ENCODE peak calls at places on chromosomes 4 and X, in six cellular contexts. A is HL-60, V is adrenal gland, I is H9, Z is coronary artery, X is mammary epithelial cell. H is an unnamed sample.
A peak's percentile ranks its signal among the peaks of the same experiment; 100 is the strongest.

GRCh38 chr4:20592666-20593065 is 107.6 kb upstream of the PACRGL start:
- DNase-seq in A (no peak), V (no peak), I (no peak), Z (no peak), X (no peak), H (no peak)

GRCh38 chr4:629636-629915 is 4.2 kb downstream of the PDE6B start:
- DNase-seq in A (no peak), V (no peak), I (peak; percentile 21), Z (no peak), X (no peak), H (no peak)

GRCh38 chr4:147794787-147795413 is 63.0 kb downstream of the ARHGAP10 start:
- DNase-seq in A (no peak), V (no peak), I (no peak), Z (no peak), X (no peak), H (peak; percentile 79)

GRCh38 chr4:150209140-150209829 is 131.0 kb downstream of the DCLK2 start:
- DNase-seq in A (peak; percentile 12), V (peak; percentile 56), I (peak; percentile 59), Z (no peak), X (peak; percentile 37), H (no peak)

GRCh38 chrX:101659601-101660063 is at the start of gene ARMCX2:
- DNase-seq in A (no peak), V (peak; percentile 51), I (peak; percentile 62), Z (no peak), X (no peak), H (no peak)

GRCh38 chrX:1451251-1451675 is 1.4 kb downstream of the ASMTL start:
- DNase-seq in A (no peak), V (peak; percentile 35), I (peak; percentile 14), Z (peak; percentile 69), X (no peak), H (peak; percentile 37)

GRCh38 chrX:128698528-128698927 is 646.3 kb upstream of the ACTRT1 start:
- DNase-seq in A (no peak), V (peak; percentile 17), I (no peak), Z (no peak), X (no peak), H (no peak)

GRCh38 chr4:6183740-6184139 is 16.6 kb downstream of the JAKMIP1 start:
- DNase-seq in A (no peak), V (no peak), I (no peak), Z (no peak), X (no peak), H (no peak)

GRCh38 chr4:95362906-95363578 is 185.7 kb downstream of the UNC5C start:
- DNase-seq in A (no peak), V (no peak), I (peak; percentile 44), Z (no peak), X (peak; percentile 1), H (no peak)

DNA sequence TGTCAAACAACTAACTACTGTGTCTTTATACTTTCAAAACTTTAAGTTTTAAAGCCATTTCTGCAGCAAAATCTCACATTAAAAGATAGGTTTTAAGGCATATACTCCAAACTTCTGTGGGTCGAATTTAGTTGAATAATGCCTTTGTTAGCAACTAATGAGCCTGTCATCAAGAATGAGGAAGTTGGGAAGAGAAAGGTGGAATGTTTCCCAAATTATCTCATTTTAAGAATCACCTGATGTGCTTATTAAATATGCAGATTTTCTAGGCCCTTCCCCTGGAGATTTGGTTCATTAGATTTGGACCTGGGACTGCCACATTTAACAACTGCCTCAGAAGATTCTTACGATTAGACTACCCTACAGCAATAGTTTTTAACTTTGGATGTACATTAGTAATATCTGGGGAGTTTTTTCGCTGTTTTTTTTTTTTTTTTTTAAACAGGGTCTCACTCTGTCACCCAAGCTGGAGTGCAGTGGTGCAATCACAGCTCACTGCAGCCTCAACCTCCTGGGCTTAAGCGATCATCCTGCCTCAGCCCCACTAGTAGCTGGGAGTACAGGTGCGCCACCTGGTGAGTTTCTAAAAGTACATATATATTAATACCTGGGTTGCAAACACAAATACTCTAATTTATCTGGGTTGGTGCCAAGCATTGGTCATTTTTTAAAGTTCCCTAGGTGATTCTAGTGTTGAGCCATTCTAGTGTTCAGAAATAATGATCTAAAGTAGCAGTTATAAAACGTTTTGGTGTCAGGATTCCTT is 16.1 kb upstream of the TASL start:
- DNase-seq in A (peak; percentile 39), V (no peak), I (peak; percentile 28), Z (no peak), X (no peak), H (no peak)
- TF ChIP-seq CTCF in A (no peak), V (no peak), I (peak; percentile 42), Z (no peak), X (peak; percentile 32), H (no peak)

GRCh38 chr4:106676173-106676921 is 307.8 kb upstream of the GIMD1 start:
- DNase-seq in A (peak; percentile 86), V (no peak), I (no peak), Z (no peak), X (peak; percentile 88), H (no peak)

GRCh38 chr4:106671711-106672110 is 303.1 kb upstream of the GIMD1 start:
- DNase-seq in A (no peak), V (no peak), I (no peak), Z (no peak), X (peak; percentile 10), H (no peak)

GRCh38 chr4:106670911-106671310 is 302.3 kb upstream of the GIMD1 start:
- DNase-seq in A (no peak), V (no peak), I (no peak), Z (no peak), X (no peak), H (no peak)
- H3K27ac ChIP-seq in A (no peak overlapping the region), V (no peak overlapping the region), I (no peak overlapping the region), Z (no peak overlapping the region), X (no peak overlapping the region), H (no peak overlapping the region)

GRCh38 chr4:16508968-16509367 is 282.7 kb upstream of the TAPT1 start:
- DNase-seq in A (no peak), V (no peak), I (no peak), Z (no peak), X (no peak), H (no peak)
- TF ChIP-seq CTCF in A (peak; percentile 24), V (no peak), I (peak; percentile 68), Z (no peak), X (peak; percentile 40), H (no peak)

GRCh38 chr4:105714071-105714521 is 5.5 kb downstream of the GSTCD start:
- DNase-seq in A (peak; percentile 62), V (no peak), I (no peak), Z (no peak), X (peak; percentile 32), H (no peak)
- H3K27ac ChIP-seq in A (peak overlapping the region; percentile 82), V (no peak overlapping the region), I (no peak overlapping the region), Z (no peak overlapping the region), X (no peak overlapping the region), H (no peak overlapping the region)

DNA sequence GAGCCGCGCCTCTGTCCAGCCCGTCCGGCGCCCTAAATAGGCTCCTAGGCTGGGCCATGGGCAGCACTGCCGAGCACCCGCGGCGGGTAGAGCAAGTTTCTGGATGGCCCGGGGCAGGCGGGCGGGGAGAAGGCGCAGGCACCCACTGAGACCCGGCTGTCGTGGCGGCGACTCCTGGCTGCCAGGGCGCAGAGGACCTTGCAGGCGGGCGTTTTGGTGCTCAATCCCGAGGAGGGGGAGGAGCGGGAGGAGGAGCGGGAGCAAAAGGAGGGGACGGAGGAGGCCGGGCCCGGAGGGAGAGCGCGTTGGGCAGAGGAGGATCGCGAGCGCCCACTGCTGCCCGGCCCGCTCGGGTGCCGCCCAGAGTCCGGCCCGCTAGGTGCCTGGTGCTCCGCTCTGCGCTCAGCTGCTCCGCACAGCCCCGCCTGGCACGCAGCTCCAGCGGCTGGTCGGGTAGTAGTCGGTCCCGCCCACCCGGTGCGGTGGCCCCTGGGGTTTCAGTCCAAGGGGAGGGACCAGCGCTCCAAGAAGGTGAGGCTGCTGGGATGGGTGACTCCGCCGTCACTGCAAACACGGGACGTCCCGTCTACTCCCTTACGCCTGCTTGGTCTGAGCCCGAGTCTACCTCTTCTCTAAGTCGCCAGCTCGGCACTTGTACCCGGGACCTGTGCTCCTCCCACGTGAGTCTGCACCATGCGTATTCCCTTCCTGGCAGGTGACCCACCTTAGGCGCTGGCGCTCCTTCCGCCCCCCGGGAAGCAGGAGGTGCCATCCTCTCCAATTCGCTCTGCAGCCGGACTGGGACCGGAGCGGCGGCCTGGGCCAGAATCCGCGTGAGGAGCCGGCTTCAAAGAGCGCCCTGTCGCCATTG is at the start of gene HS3ST1:
- DNase-seq in A (peak; percentile 33), V (peak; percentile 90), I (peak; percentile 90), Z (peak; percentile 80), X (peak; percentile 96), H (peak; percentile 92)
- TF ChIP-seq CTCF in A (peak; percentile 21), V (peak; percentile 88), I (peak; percentile 82), Z (peak; percentile 65), X (peak; percentile 95), H (peak; percentile 65)

DNA sequence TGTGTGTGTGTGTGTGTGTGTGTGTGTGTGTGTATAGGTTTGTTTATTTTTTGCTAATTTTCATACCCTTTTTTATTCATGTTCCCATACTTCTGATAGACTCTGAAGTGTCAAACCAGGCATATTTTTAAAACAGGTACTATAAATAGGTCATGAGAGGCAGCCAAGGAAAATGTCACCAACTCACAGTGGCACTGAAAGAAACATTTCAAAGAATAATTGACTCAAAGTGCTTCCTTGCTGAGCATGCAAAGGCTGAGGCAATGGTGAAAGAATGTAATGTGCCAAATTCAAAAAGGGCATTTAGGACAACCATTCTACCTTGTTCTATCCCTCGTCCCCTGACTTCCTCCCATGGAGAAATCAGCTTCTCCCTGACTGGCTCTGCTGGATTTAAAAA is 95.5 kb downstream of the EIF4E start:
- DNase-seq in A (no peak), V (no peak), I (no peak), Z (no peak), X (no peak), H (no peak)
- H3K27ac ChIP-seq in A (no peak overlapping the region), V (no peak overlapping the region), I (no peak overlapping the region), Z (no peak overlapping the region), X (no peak overlapping the region), H (no peak overlapping the region)